ENCODE peak calls at places on chromosome 10, in eight cellular contexts. H is nephron progenitor cell; M is stimulated activated CD8-positive, alpha-beta memory T cell treated with anti-CD3 and anti-CD28 coated beads, Interleukin-7, amount 100 ng/mL, for 24 hours; G is germinal center; W is GM03348; I is Right ventricle myocardium superior; E is NCI-H748 treated with DMSO at 0.1 percent for 48 hours; O is cardiac muscle cell. K is an unnamed sample.

GRCh38 chr10:126527645-126528319 is 139.5 kb upstream of the ADAM12 start:
- DNase-seq in M (no peak), G (no peak), I (no peak), W (no peak), E (no peak), O (no peak), H (no peak), K (no peak)

GRCh38 chr10:49359349-49360231 is 36.3 kb downstream of the DRGX start:
- DNase-seq in O (peak; percentile 71), H (peak; percentile 38), G (no peak), M (no peak), I (peak; percentile 50), W (no peak), E (no peak), K (peak; percentile 56)

GRCh38 chr10:62048919-62049636 is 147.6 kb downstream of the ARID5B start:
- DNase-seq in H (peak; percentile 81), W (peak; percentile 89), E (peak; percentile 57), I (peak; percentile 87), M (peak; percentile 47), O (peak; percentile 98), G (no peak), K (peak; percentile 59)

GRCh38 chr10:124741922-124742417 is 2.2 kb downstream of the FAM53B start:
- DNase-seq in G (no peak), M (no peak), H (no peak), I (no peak), O (no peak), E (no peak), W (no peak), K (no peak)

GRCh38 chr10:11959966-11960365 is 82.6 kb downstream of the UPF2 start:
- DNase-seq in W (no peak), G (no peak), O (no peak), H (no peak), M (no peak), I (no peak), E (no peak), K (no peak)

GRCh38 chr10:78867555-78867939 is 201.2 kb upstream of the ZMIZ1 start:
- DNase-seq in W (no peak), G (no peak), E (no peak), O (no peak), H (no peak), I (no peak), M (no peak), K (peak; percentile 27)

GRCh38 chr10:83801983-83802382 is 337.3 kb upstream of the GHITM start:
- DNase-seq in H (no peak), W (no peak), O (peak; percentile 0), E (no peak), M (no peak), I (no peak), G (no peak), K (no peak)

GRCh38 chr10:113362645-113363091 is 190.2 kb upstream of the HABP2 start:
- DNase-seq in E (no peak), O (peak; percentile 37), M (no peak), W (peak; percentile 59), G (no peak), I (no peak), H (no peak), K (no peak)

GRCh38 chr10:124722812-124723783 is 21.1 kb downstream of the FAM53B start:
- DNase-seq in I (peak; percentile 75), O (no peak), H (no peak), W (peak; percentile 35), E (no peak), M (peak; percentile 29), G (no peak), K (no peak)

GRCh38 chr10:49484501-49485230 is 54.3 kb downstream of the ERCC6 start:
- DNase-seq in M (no peak), G (no peak), E (no peak), I (no peak), W (no peak), O (peak; percentile 39), H (no peak), K (no peak)

GRCh38 chr10:106387063-106387462 is 777.4 kb downstream of the SORCS1 start:
- DNase-seq in H (no peak), I (no peak), G (no peak), M (no peak), W (peak; percentile 13), O (peak; percentile 52), E (no peak), K (no peak)

GRCh38 chr10:69657417-69657816 is 27.4 kb downstream of the FAM241B start:
- DNase-seq in I (no peak), M (no peak), O (no peak), W (no peak), E (no peak), H (no peak), G (no peak), K (no peak)

GRCh38 chr10:17989908-17990767 is 38.4 kb downstream of the SLC39A12 start:
- DNase-seq in O (peak; percentile 45), W (peak; percentile 80), I (no peak), H (no peak), E (no peak), G (peak; percentile 50), M (no peak), K (no peak)

GRCh38 chr10:14453593-14453992 is 122.9 kb upstream of the FRMD4A start:
- DNase-seq in I (no peak), H (no peak), O (no peak), W (no peak), E (no peak), G (no peak), M (no peak), K (no peak)

GRCh38 chr10:129853236-129853946 is 110.7 kb downstream of the EBF3 start:
- DNase-seq in W (peak; percentile 71), O (peak; percentile 38), G (no peak), M (no peak), I (no peak), H (no peak), E (peak; percentile 29), K (no peak)

GRCh38 chr10:61896854-61897661 is 4.4 kb upstream of the ARID5B start:
- DNase-seq in M (no peak), W (peak; percentile 83), O (peak; percentile 90), E (peak; percentile 14), H (peak; percentile 56), I (peak; percentile 73), G (peak; percentile 88), K (peak; percentile 68)

GRCh38 chr10:10818082-10818481 is 199.6 kb upstream of the CELF2 start:
- DNase-seq in H (no peak), I (no peak), M (no peak), E (no peak), W (peak; percentile 69), O (no peak), G (no peak), K (no peak)

GRCh38 chr10:127525686-127526085 is 23.4 kb upstream of the NPS start:
- DNase-seq in O (no peak), W (no peak), M (no peak), G (no peak), E (no peak), H (no peak), I (no peak), K (no peak)

K was measured in H1.